ENCODE peak calls at places on chromosomes 5 and 9, in four cellular contexts. Y is GM23338, O is MM.1S, P is HCT116. A is an unnamed sample.

GRCh38 chr9:109576762-109577161 is 78.7 kb upstream of the PTPN3 start:
- DNase-seq in Y (no peak), P (no peak), O (no peak), A (no peak)

GRCh38 chr5:147860641-147861025 is 17.9 kb upstream of the SCGB3A2 start:
- DNase-seq in O (no peak), P (no peak), Y (no peak), A (no peak)

GRCh38 chr5:169416583-169417196 is 115.8 kb upstream of the SLIT3 start:
- DNase-seq in Y (no peak), O (peak), P (no peak), A (peak)

GRCh38 chr5:65262590-65263189 is 219.0 kb downstream of the ADAMTS6 start:
- DNase-seq in P (no peak), Y (no peak), O (no peak), A (peak)

GRCh38 chr5:142894749-142895148 is 124.6 kb downstream of the ARHGAP26 start:
- DNase-seq in Y (no peak), O (no peak), P (no peak), A (peak)

GRCh38 chr9:20557286-20557685 is 65.0 kb downstream of the MLLT3 start:
- DNase-seq in P (no peak), O (no peak), Y (no peak), A (no peak)

GRCh38 chr9:27847818-27848217 is 274.5 kb upstream of the C9orf72 start:
- DNase-seq in O (no peak), P (no peak), Y (no peak), A (no peak)

GRCh38 chr9:127557466-127557869 is 54.6 kb upstream of the STXBP1 start:
- DNase-seq in O (no peak), Y (no peak), P (no peak), A (peak)

GRCh38 chr5:23588841-23589240 is 81.4 kb downstream of the PRDM9 start:
- DNase-seq in O (no peak), P (no peak), Y (no peak), A (no peak)

GRCh38 chr9:34379334-34380033 is 2.8 kb upstream of the MYORG start:
- DNase-seq in P (peak), O (peak), Y (peak), A (peak)

GRCh38 chr5:170221319-170221718 is 11.5 kb upstream of the C5orf58 start:
- DNase-seq in Y (peak), O (no peak), P (no peak), A (peak)

GRCh38 chr5:58635416-58635815 is 52.5 kb downstream of the RAB3C start:
- DNase-seq in P (no peak), Y (no peak), O (no peak), A (no peak)

GRCh38 chr5:180618830-180619562 is 27.7 kb upstream of the SCGB3A1 start:
- DNase-seq in O (no peak), P (no peak), Y (peak), A (peak)

GRCh38 chr9:122379340-122379739 is 8.5 kb downstream of the PTGS1 start:
- DNase-seq in Y (peak), P (no peak), O (peak), A (peak)

GRCh38 chr9:116318463-116319271 is 165.1 kb downstream of the PAPPA start:
- DNase-seq in P (no peak), Y (no peak), O (no peak), A (peak)

GRCh38 chr9:19410195-19410503 is 1.3 kb downstream of the ACER2 start:
- DNase-seq in Y (no peak), P (no peak), O (no peak), A (no peak)
- H2AFZ ChIP-seq in Y (no peak), P (no peak), O (no peak), A (no peak)

GRCh38 chr5:173884402-173885053 is 3.6 kb upstream of the CPEB4 start:
- DNase-seq in P (no peak), Y (no peak), O (peak), A (no peak)
- TF ChIP-seq EZH2phosphoT487 in P (no peak), Y (no peak), O (no peak), A (no peak)

DNA sequence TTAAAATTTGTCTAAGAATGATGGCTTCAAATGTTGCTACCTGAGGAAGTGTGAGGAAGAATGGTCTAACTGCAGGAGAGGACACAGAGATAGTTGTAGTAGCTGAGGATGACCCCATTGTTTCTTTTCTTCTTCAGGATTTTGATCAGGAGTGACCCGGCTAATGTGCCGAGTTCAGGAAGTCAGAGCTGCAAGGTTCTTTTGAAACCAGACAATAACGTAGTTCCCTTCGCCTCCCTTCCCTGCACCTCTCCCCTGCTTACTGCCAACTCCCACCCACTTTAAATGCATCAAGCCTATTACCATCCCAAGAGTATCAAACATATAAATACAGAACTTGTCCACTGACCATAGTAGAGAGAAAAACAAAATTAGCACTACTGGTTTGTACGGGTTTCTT is 23.3 kb upstream of the ELAVL2 start:
- DNase-seq in P (no peak), O (no peak), Y (no peak), A (no peak)
- H3K4me3 ChIP-seq in P (no peak), O (no peak), Y (peak), A (no peak)

DNA sequence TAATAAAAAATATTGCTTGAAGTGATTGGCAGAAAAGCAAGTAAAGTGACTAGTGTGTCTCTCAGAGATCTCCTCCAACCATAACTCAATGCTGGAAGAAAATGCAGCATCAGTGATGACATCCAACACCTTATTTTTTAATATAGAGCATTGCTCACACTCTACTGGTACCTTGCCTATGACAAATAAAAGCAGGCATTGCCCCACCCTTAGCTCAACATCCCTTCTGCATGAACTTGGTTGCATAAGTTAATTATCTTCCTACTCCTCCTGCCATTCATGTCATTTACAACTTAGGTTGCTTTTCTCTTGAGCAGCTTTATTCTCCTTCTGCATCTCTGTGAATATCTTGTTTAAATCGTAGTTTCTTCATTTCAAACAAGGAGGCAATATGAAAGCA is 41.2 kb downstream of the FEM1C start:
- DNase-seq in Y (no peak), P (no peak), O (no peak), A (no peak)
- H2AFZ ChIP-seq in Y (no peak), P (no peak), O (no peak), A (no peak)

DNA sequence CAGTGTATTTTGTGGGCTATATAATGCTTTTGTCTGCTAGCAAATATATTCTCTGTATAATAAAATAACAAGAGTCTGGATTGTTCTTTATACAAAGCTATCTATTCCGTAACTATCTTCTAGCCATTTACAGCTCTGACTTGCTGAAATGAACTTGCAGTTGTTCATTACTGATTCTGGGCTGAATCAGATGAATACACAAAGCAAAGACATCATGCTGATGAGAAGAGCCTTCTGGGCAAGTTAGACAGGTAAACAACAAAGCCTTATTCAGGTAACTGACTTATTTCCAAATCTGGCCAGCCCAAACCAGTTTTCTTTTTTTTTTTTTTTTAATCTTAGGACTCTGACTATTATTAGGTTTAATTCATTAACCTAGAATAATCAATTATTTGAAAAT is 255.5 kb downstream of the KIAA0825 start:
- DNase-seq in O (no peak), P (no peak), Y (no peak), A (peak)
- TF ChIP-seq EZH2phosphoT487 in O (no peak), P (no peak), Y (no peak), A (no peak)

GRCh38 chr5:172410839-172411238 is 43.5 kb downstream of the SH3PXD2B start:
- DNase-seq in O (no peak), Y (no peak), P (no peak), A (peak)

GRCh38 chr5:172414618-172415599 is 39.4 kb downstream of the SH3PXD2B start:
- DNase-seq in P (no peak), Y (no peak), O (no peak), A (peak)

GRCh38 chr5:172411423-172412111 is 42.8 kb downstream of the SH3PXD2B start:
- DNase-seq in O (no peak), P (no peak), Y (no peak), A (peak)

GRCh38 chr5:172413601-172414000 is 40.7 kb downstream of the SH3PXD2B start:
- DNase-seq in O (no peak), P (no peak), Y (no peak), A (peak)

DNA sequence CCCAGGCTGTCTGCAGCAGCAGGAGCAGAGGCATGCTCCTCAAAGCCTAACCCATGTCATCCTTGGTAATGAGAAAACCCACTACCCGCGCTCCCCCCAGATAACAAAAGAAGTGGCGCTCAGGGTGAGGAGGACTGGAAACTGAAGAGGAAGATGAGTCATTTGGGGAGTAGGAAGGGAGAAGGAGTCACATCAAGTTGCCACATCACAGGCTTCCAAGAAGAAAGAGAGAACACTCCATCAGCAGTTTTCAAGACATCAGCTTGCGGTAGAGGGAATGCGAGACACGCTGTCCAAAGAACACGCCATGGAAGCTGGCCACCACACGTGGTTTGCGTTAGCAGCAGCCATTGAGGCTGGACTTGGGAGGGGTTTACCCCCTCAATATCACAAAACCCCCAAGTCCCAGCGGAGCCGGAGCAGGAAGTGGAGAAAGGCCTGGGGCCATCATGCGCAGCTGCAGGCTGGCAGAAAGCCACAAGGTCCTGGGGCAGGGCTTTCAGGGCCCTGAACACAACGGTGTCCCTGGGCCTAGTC is 41.5 kb downstream of the SH3PXD2B start:
- DNase-seq in P (no peak), O (no peak), Y (no peak), A (peak)
- H3K4me3 ChIP-seq in P (no peak), O (no peak), Y (no peak), A (peak)

GRCh38 chr5:127648997-127649550 is at the start of gene CTXN3:
- DNase-seq in Y (no peak), P (no peak), O (no peak), A (no peak)
- H2AFZ ChIP-seq in Y (peak), P (no peak), O (no peak), A (no peak)

GRCh38 chr5:31106742-31107546 is 86.5 kb upstream of the CDH6 start:
- DNase-seq in Y (peak), O (no peak), P (no peak), A (peak)
- TF ChIP-seq EZH2phosphoT487 in Y (no peak), O (no peak), P (no peak), A (no peak)

GRCh38 chr9:16825971-16826370 is 44.5 kb downstream of the BNC2 start:
- DNase-seq in Y (no peak), P (no peak), O (no peak), A (peak)
- H3K4me3 ChIP-seq in Y (no peak), P (no peak), O (no peak), A (peak)

A was measured in GM23248.